ENCODE peak calls at places on chromosomes 7 and 10, in eight cellular contexts. R is right cardiac atrium; C is NCI-H2029 treated with DMSO at 0.1 percent for 48 hours; D is cardiac muscle cell; J is dorsolateral prefrontal cortex; M is lower lobe of right lung; X is choroid plexus epithelial cell; B is stimulated activated CD4-positive, alpha-beta T cell treated with anti-CD3 and anti-CD28 coated beads, TNF-alpha, amount 100 ng/mL, for 24 hours. W is an unnamed sample.

GRCh38 chr10:75086278-75086934 is 25.1 kb upstream of the SAMD8 start:
- DNase-seq in X (no peak), M (no peak), C (no peak), J (no peak), B (no peak), R (no peak), D (no peak), W (no peak)

GRCh38 chr10:3136763-3137611 is 35.6 kb downstream of the PITRM1 start:
- DNase-seq in B (no peak), J (peak), R (peak), M (no peak), X (no peak), C (no peak), D (no peak), W (peak)

GRCh38 chr10:69262249-69262864 is 15.9 kb upstream of the HK1 start:
- DNase-seq in J (no peak), R (no peak), M (no peak), B (no peak), X (no peak), D (no peak), C (no peak), W (no peak)

GRCh38 chr7:73625276-73625675 is 954 bp upstream of the MLXIPL start:
- DNase-seq in J (no peak), B (no peak), D (no peak), X (no peak), M (no peak), C (no peak), R (no peak), W (no peak)

GRCh38 chr10:122165914-122166313 is 105.2 kb upstream of the BTBD16 start:
- DNase-seq in R (no peak), X (no peak), M (no peak), B (no peak), C (no peak), J (no peak), D (no peak), W (peak)

GRCh38 chr10:104501864-104502579 is 139.1 kb upstream of the SORCS3 start:
- DNase-seq in X (no peak), R (no peak), D (no peak), C (no peak), J (no peak), B (no peak), M (no peak), W (no peak)

GRCh38 chr10:72800741-72801092 is 92.8 kb upstream of the OIT3 start:
- DNase-seq in R (no peak), B (no peak), J (no peak), X (no peak), C (no peak), M (no peak), D (no peak), W (no peak)

GRCh38 chr10:121284952-121285351 is 313.3 kb downstream of the FGFR2 start:
- DNase-seq in M (no peak), B (no peak), C (no peak), D (no peak), R (no peak), J (no peak), X (no peak), W (no peak)

GRCh38 chr10:119207713-119208552 is 562 bp downstream of the GRK5 start:
- DNase-seq in M (peak), D (peak), B (peak), C (no peak), X (peak), R (peak), J (peak), W (peak)

GRCh38 chr10:70191906-70192305 is 21.6 kb upstream of the SAR1A start:
- DNase-seq in X (peak), J (no peak), D (no peak), M (no peak), B (no peak), R (no peak), C (no peak), W (no peak)

GRCh38 chr10:132861116-132861691 is 75.3 kb upstream of the NKX6-2 start:
- DNase-seq in D (no peak), C (no peak), M (peak), J (peak), R (no peak), X (no peak), B (no peak), W (peak)

W was measured in posterior vena cava.